ENCODE peak calls at places on chromosomes 11 and 22, in six cellular contexts. A is activated CD4-positive, CD25-positive, alpha-beta regulatory T cell treated with anti-CD3 and anti-CD28 coated beads, Interleukin-2, amount 50 U/mL, for 16 hours; B is HCEC 1CT; G is stomach; W is stimulated activated CD8-positive, alpha-beta memory T cell treated with anti-CD3 and anti-CD28 coated beads, Interleukin-4, amount 100 ng/mL, for 24 hours; D is PC-9. T is an unnamed sample.

GRCh38 chr22:38266120-38266519 is 6.7 kb downstream of the TMEM184B start:
- DNase-seq in B (no peak), G (peak), A (no peak), D (no peak), W (no peak), T (no peak)

GRCh38 chr11:134530826-134531225 is 118.8 kb upstream of the B3GAT1 start:
- DNase-seq in G (no peak), D (no peak), B (no peak), A (no peak), W (no peak), T (no peak)

GRCh38 chr11:57303280-57303989 is 21.3 kb downstream of the TNKS1BP1 start:
- DNase-seq in D (no peak), B (no peak), G (peak), W (no peak), A (no peak), T (no peak)

GRCh38 chr11:75214411-75214821 is 26.2 kb upstream of the TPBGL start:
- DNase-seq in G (peak), D (peak), A (peak), B (peak), W (peak), T (peak)

GRCh38 chr11:2471048-2471803 is 26.4 kb downstream of the KCNQ1 start:
- DNase-seq in D (no peak), B (no peak), W (no peak), G (peak), A (no peak), T (no peak)

GRCh38 chr11:58998480-58999290 is 59.4 kb downstream of the GLYATL1 start:
- DNase-seq in D (no peak), W (no peak), A (no peak), G (peak), B (no peak), T (no peak)

GRCh38 chr22:35548762-35549106 is 8.1 kb downstream of the RASD2 start:
- DNase-seq in A (no peak), G (no peak), W (no peak), D (no peak), B (no peak), T (no peak)

GRCh38 chr22:46196268-46196667 is 45.9 kb downstream of the PPARA start:
- DNase-seq in B (no peak), G (peak), W (no peak), D (no peak), A (no peak), T (peak)

GRCh38 chr22:17264321-17265052 is 45.3 kb upstream of the ADA2 start:
- DNase-seq in D (no peak), A (no peak), W (no peak), B (no peak), G (no peak), T (no peak)

GRCh38 chr22:20843501-20843900 is 15.1 kb downstream of the PI4KA start:
- DNase-seq in A (no peak), B (no peak), G (no peak), W (no peak), D (no peak), T (no peak)

GRCh38 chr11:94676769-94677168 is 91.4 kb upstream of the AMOTL1 start:
- DNase-seq in W (no peak), G (no peak), A (no peak), B (no peak), D (no peak), T (no peak)

T was measured in transverse colon.